ENCODE peak calls at places on chromosomes 16 and 17, in four cellular contexts. E is WTC11, O is K562, M is HepG2. N is an unnamed sample.

GRCh38 chr16:87931504-87931903 is 4.8 kb downstream of the CA5A start:
- DNase-seq in E (no peak), O (peak; percentile 74), M (no peak), N (no peak)

GRCh38 chr16:23254338-23254737 is 47.8 kb upstream of the SCNN1B start:
- DNase-seq in E (no peak), O (no peak), M (no peak), N (no peak)

GRCh38 chr17:14340968-14341412 is 40.1 kb downstream of the HS3ST3B1 start:
- DNase-seq in E (no peak), O (no peak), M (no peak), N (peak; percentile 27)

GRCh38 chr17:42779942-42780815 is at the start of gene WNK4:
- DNase-seq in E (peak; percentile 66), O (peak; percentile 98), M (peak; percentile 98), N (no peak)

GRCh38 chr16:67013823-67014640 is 14.9 kb upstream of the CBFB start:
- DNase-seq in E (peak; percentile 67), O (peak; percentile 80), M (peak; percentile 46), N (peak; percentile 73)

GRCh38 chr16:2896480-2897010 is 13.5 kb downstream of the FLYWCH2 start:
- DNase-seq in E (no peak), O (no peak), M (no peak), N (no peak)

GRCh38 chr17:50234581-50234980 is 33.1 kb upstream of the COL1A1 start:
- DNase-seq in E (no peak), O (no peak), M (no peak), N (no peak)

GRCh38 chr17:27552467-27552779 is 78.6 kb upstream of the LGALS9 start:
- DNase-seq in E (no peak), O (no peak), M (peak; percentile 45), N (no peak)

GRCh38 chr16:24993722-24994686 is 21.2 kb downstream of the ARHGAP17 start:
- DNase-seq in E (no peak), O (peak; percentile 33), M (peak; percentile 99), N (no peak)

GRCh38 chr16:75566889-75567255 is 693 bp downstream of the GABARAPL2 start:
- DNase-seq in E (peak; percentile 33), O (peak; percentile 57), M (no peak), N (peak; percentile 18)

GRCh38 chr17:75350706-75351105 is 54.8 kb downstream of the GRB2 start:
- DNase-seq in E (peak; percentile 55), O (no peak), M (no peak), N (no peak)

GRCh38 chr17:73232587-73233373 is 28.9 kb downstream of the CPSF4L start:
- DNase-seq in E (peak; percentile 38), O (peak; percentile 48), M (no peak), N (peak; percentile 55)

GRCh38 chr17:32971171-32971570 is 20.5 kb upstream of the SPACA3 start:
- DNase-seq in E (no peak), O (peak; percentile 95), M (no peak), N (no peak)

GRCh38 chr17:78125138-78125913 is 3.2 kb downstream of the TMC6 start:
- DNase-seq in E (no peak), O (no peak), M (no peak), N (no peak)

GRCh38 chr17:59764292-59764741 is 56.9 kb downstream of the VMP1 start:
- DNase-seq in E (no peak), O (no peak), M (no peak), N (no peak)

GRCh38 chr17:47087093-47087492 is 102.0 kb downstream of the CDC27 start:
- DNase-seq in E (no peak), O (no peak), M (peak; percentile 28), N (no peak)

GRCh38 chr16:17227278-17227677 is 243.5 kb downstream of the XYLT1 start:
- DNase-seq in E (peak; percentile 30), O (no peak), M (no peak), N (no peak)

GRCh38 chr16:22373662-22374310 is 633 bp downstream of the CDR2 start:
- DNase-seq in E (peak; percentile 42), O (peak; percentile 46), M (no peak), N (peak; percentile 26)

GRCh38 chr16:12160249-12160648 is 183.7 kb downstream of the SNX29 start:
- DNase-seq in E (no peak), O (no peak), M (no peak), N (no peak)

GRCh38 chr17:53420035-53420641 is 402.6 kb upstream of the KIF2B start:
- DNase-seq in E (no peak), O (no peak), M (no peak), N (no peak)

GRCh38 chr16:57260294-57260929 is 15.4 kb downstream of the ARL2BP start:
- DNase-seq in E (no peak), O (peak; percentile 42), M (no peak), N (no peak)

GRCh38 chr17:3794890-3795757 is 5.9 kb downstream of the ITGAE start:
- DNase-seq in E (no peak), O (no peak), M (peak; percentile 78), N (no peak)

GRCh38 chr17:18959845-18960240 is 7.9 kb downstream of the SLC5A10 start:
- DNase-seq in E (no peak), O (no peak), M (no peak), N (no peak)

GRCh38 chr16:50146479-50147435 is 6.3 kb upstream of the TENT4B start:
- DNase-seq in E (no peak), O (peak; percentile 36), M (no peak), N (no peak)

GRCh38 chr17:17693253-17693954 is 12.1 kb downstream of the RAI1 start:
- DNase-seq in E (peak; percentile 42), O (no peak), M (peak; percentile 88), N (no peak)

GRCh38 chr16:60792437-60792836 is 1243.8 kb downstream of the CDH8 start:
- DNase-seq in E (no peak), O (no peak), M (no peak), N (no peak)

GRCh38 chr17:30290696-30291570 is 811 bp downstream of the BLMH start:
- DNase-seq in E (peak; percentile 53), O (peak; percentile 71), M (peak; percentile 35), N (peak; percentile 49)

GRCh38 chr16:70689035-70689969 is 3.4 kb upstream of the MTSS2 start:
- DNase-seq in E (no peak), O (no peak), M (peak; percentile 87), N (no peak)

GRCh38 chr17:76079577-76080206 is 710 bp downstream of the ZACN start:
- DNase-seq in E (peak; percentile 41), O (no peak), M (no peak), N (no peak)

GRCh38 chr16:11256657-11257130 is 690 bp upstream of the SOCS1 start:
- DNase-seq in E (peak; percentile 48), O (peak; percentile 67), M (no peak), N (no peak)

GRCh38 chr17:43220511-43221125 is 7.8 kb downstream of the CCDC200 start:
- DNase-seq in E (no peak), O (no peak), M (no peak), N (no peak)

GRCh38 chr17:76275382-76276068 is 10.4 kb downstream of the UBALD2 start:
- DNase-seq in E (no peak), O (no peak), M (no peak), N (no peak)

DNA sequence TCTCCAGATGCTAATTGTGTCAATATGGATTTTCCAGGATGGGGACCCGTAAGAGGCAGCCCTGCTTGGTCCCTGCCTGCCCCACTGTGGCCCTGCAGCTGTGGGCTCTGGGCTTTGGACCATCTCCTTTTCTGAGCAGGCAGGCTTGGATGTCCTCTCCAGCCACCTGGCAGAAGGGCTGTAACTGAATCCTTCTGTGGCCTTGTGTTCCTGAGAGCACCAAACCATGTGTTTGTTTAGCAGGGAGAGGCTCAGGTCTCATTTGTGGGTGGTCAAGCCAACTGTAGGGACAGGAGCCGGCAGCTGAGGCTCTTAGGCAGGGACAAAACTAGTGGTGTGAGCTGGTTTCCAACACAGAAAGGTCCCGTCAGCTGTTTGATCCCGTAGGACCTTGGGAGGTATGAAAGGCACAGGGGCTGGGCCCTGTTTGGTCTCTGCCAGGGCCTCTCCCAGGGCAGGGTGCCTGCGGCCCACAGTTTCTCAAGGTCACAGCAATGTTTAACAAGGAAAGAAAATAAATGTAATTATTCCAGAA is 18.5 kb downstream of the SEC14L5 start:
- DNase-seq in E (no peak), O (no peak), M (peak; percentile 76), N (no peak)
- TF ChIP-seq ELF4 in E (no peak), O (no peak), M (no peak), N (no peak)

GRCh38 chr17:48483471-48484131 is 47.2 kb downstream of the HOXB1 start:
- DNase-seq in E (no peak), O (peak; percentile 56), M (no peak), N (no peak)

GRCh38 chr17:48483004-48483403 is 47.8 kb downstream of the HOXB1 start:
- DNase-seq in E (no peak), O (no peak), M (no peak), N (no peak)

GRCh38 chr17:48486557-48486956 is 44.3 kb downstream of the HOXB1 start:
- DNase-seq in E (no peak), O (peak; percentile 79), M (no peak), N (no peak)

GRCh38 chr17:48484850-48485249 is 46.0 kb downstream of the HOXB1 start:
- DNase-seq in E (no peak), O (peak; percentile 65), M (no peak), N (no peak)

GRCh38 chr17:48484256-48484655 is 46.6 kb downstream of the HOXB1 start:
- DNase-seq in E (no peak), O (no peak), M (no peak), N (no peak)
- TF ChIP-seq ELF4 in E (no peak), O (no peak), M (no peak), N (no peak)

DNA sequence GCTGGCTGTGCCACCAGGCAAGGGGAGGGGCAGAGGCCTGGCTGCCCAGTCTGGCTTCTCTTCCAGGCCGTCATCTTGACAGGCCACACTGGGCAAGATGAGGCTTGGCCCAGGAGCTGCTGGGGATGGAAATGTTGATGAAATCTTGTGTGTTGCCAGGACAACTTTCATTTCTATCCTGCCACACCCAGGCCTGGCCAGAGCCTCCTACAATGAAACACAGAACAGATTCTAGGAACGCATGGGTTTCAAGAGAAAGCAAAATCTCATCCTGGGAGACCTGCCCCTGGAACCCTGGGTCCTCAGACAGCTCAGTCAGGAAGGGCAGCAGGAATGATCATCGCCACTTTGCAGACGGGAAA is 9.3 kb downstream of the HEXIM2 start:
- DNase-seq in E (no peak), O (no peak), M (no peak), N (no peak)
- TF ChIP-seq ELF4 in E (no peak), O (no peak), M (no peak), N (no peak)

GRCh38 chr16:85166699-85167588 is 54.7 kb upstream of the CIBAR2 start:
- DNase-seq in E (no peak), O (no peak), M (peak; percentile 69), N (no peak)

GRCh38 chr16:85167589-85168537 is 55.6 kb upstream of the CIBAR2 start:
- DNase-seq in E (no peak), O (no peak), M (peak; percentile 72), N (no peak)

GRCh38 chr16:85170066-85171003 is 58.1 kb upstream of the CIBAR2 start:
- DNase-seq in E (no peak), O (no peak), M (no peak), N (no peak)

GRCh38 chr16:85169333-85170065 is 57.2 kb upstream of the CIBAR2 start:
- DNase-seq in E (peak; percentile 41), O (peak; percentile 53), M (no peak), N (peak; percentile 42)

GRCh38 chr16:85168732-85169256 is 56.5 kb upstream of the CIBAR2 start:
- DNase-seq in E (peak; percentile 61), O (peak; percentile 90), M (no peak), N (peak; percentile 80)
- TF ChIP-seq ELF4 in E (no peak), O (no peak), M (no peak), N (no peak)

GRCh38 chr16:89902980-89903379 is 15.7 kb upstream of the MC1R start:
- DNase-seq in E (no peak), O (no peak), M (no peak), N (no peak)
- TF ChIP-seq ELF4 in E (no peak), O (no peak), M (no peak), N (no peak)

GRCh38 chr17:81417049-81417878 is 22.0 kb downstream of the BAHCC1 start:
- DNase-seq in E (no peak), O (no peak), M (no peak), N (no peak)
- TF ChIP-seq ELF4 in E (no peak), O (no peak), M (no peak), N (no peak)